ENCODE peak calls at places on chromosome X, in six cellular contexts. R, O, Z, J, M and C are unnamed samples.

GRCh38 chrX:31057291-31057690 is 14.6 kb downstream of the FTHL17 start:
- DNase-seq in R (no peak), O (no peak), Z (no peak), J (no peak), M (no peak), C (no peak)

GRCh38 chrX:12236156-12236555 is 97.9 kb downstream of the FRMPD4 start:
- DNase-seq in R (no peak), O (no peak), Z (no peak), J (no peak), M (no peak), C (no peak)

GRCh38 chrX:71923516-71923915 is 12.9 kb downstream of the NHSL2 start:
- DNase-seq in R (peak; percentile 2), O (no peak), Z (no peak), J (no peak), M (no peak), C (no peak)

GRCh38 chrX:23228454-23228853 is 106.2 kb upstream of the PTCHD1 start:
- DNase-seq in R (no peak), O (no peak), Z (no peak), J (no peak), M (no peak), C (no peak)

GRCh38 chrX:41014776-41015175 is 70.5 kb upstream of the USP9X start:
- DNase-seq in R (peak; percentile 84), O (peak; percentile 5), Z (no peak), J (no peak), M (no peak), C (no peak)

GRCh38 chrX:136725446-136726104 is 55.2 kb downstream of the ARHGEF6 start:
- DNase-seq in R (peak; percentile 23), O (no peak), Z (no peak), J (no peak), M (no peak), C (no peak)

GRCh38 chrX:153590961-153591956 is 7.7 kb downstream of the CCNQ start:
- DNase-seq in R (no peak), O (no peak), Z (no peak), J (no peak), M (no peak), C (no peak)

GRCh38 chrX:119236599-119237525 is 777 bp downstream of the PGRMC1 start:
- DNase-seq in R (peak; percentile 74), O (peak; percentile 37), Z (peak; percentile 26), J (peak; percentile 59), M (peak; percentile 6), C (peak; percentile 20)

GRCh38 chrX:118038614-118039365 is 77.8 kb downstream of the KLHL13 start:
- DNase-seq in R (peak; percentile 36), O (no peak), Z (no peak), J (no peak), M (no peak), C (no peak)

GRCh38 chrX:13716905-13717304 is 17.5 kb downstream of the TRAPPC2 start:
- DNase-seq in R (no peak), O (peak; percentile 10), Z (peak; percentile 5), J (no peak), M (no peak), C (no peak)

GRCh38 chrX:103396186-103396585 is 19.8 kb downstream of the BEX3 start:
- DNase-seq in R (no peak), O (no peak), Z (no peak), J (no peak), M (no peak), C (no peak)

GRCh38 chrX:34778961-34779360 is 121.9 kb upstream of the TMEM47 start:
- DNase-seq in R (peak; percentile 22), O (no peak), Z (no peak), J (no peak), M (no peak), C (no peak)

GRCh38 chrX:97399400-97399799 is 515.7 kb downstream of the RPA4 start:
- DNase-seq in R (peak; percentile 61), O (no peak), Z (no peak), J (no peak), M (peak; percentile 14), C (no peak)

GRCh38 chrX:9133426-9133825 is 99.5 kb upstream of the FAM9B start:
- DNase-seq in R (peak; percentile 2), O (no peak), Z (no peak), J (no peak), M (no peak), C (no peak)

GRCh38 chrX:96004386-96004785 is 680.3 kb upstream of the DIAPH2 start:
- DNase-seq in R (peak; percentile 76), O (no peak), Z (no peak), J (no peak), M (no peak), C (no peak)

GRCh38 chrX:47483310-47484268 is 567 bp upstream of the ZNF41 start:
- DNase-seq in R (peak; percentile 8), O (peak; percentile 3), Z (no peak), J (peak; percentile 41), M (no peak), C (peak; percentile 34)

GRCh38 chrX:154748712-154749339 is 2.1 kb downstream of the GAB3 start:
- DNase-seq in R (peak; percentile 50), O (no peak), Z (peak; percentile 34), J (peak; percentile 44), M (peak; percentile 48), C (peak; percentile 77)